ENCODE peak calls at places on chromosome 1, in eight cellular contexts. One of them, this sample, is unnamed.

GRCh38 chr1:1892079-1892762 is 1.3 kb upstream of the GNB1 start:
- DNase-seq in fibroblast of pulmonary artery: no peak
- DNase-seq in kidney: peak
- DNase-seq in mammary epithelial cell: no peak
- DNase-seq in CD8-positive, alpha-beta T cell: no peak
- DNase-seq in epithelial cell of esophagus: peak
- DNase-seq in ovary: no peak
- DNase-seq in body of pancreas: peak
- DNase-seq in this sample: no peak

GRCh38 chr1:107883562-107883961 is 81.4 kb downstream of the VAV3 start:
- DNase-seq in fibroblast of pulmonary artery: peak
- DNase-seq in kidney: no peak
- DNase-seq in mammary epithelial cell: no peak
- DNase-seq in CD8-positive, alpha-beta T cell: no peak
- DNase-seq in epithelial cell of esophagus: no peak
- DNase-seq in ovary: no peak
- DNase-seq in body of pancreas: no peak
- DNase-seq in this sample: no peak

GRCh38 chr1:24899581-24900485 is 30.2 kb downstream of the RUNX3 start:
- DNase-seq in fibroblast of pulmonary artery: no peak
- DNase-seq in kidney: peak
- DNase-seq in mammary epithelial cell: no peak
- DNase-seq in CD8-positive, alpha-beta T cell: no peak
- DNase-seq in epithelial cell of esophagus: no peak
- DNase-seq in ovary: no peak
- DNase-seq in body of pancreas: no peak
- DNase-seq in this sample: no peak

GRCh38 chr1:229260297-229260696 is 10.6 kb upstream of the RAB4A start:
- DNase-seq in fibroblast of pulmonary artery: no peak
- DNase-seq in kidney: no peak
- DNase-seq in mammary epithelial cell: no peak
- DNase-seq in CD8-positive, alpha-beta T cell: no peak
- DNase-seq in epithelial cell of esophagus: no peak
- DNase-seq in ovary: no peak
- DNase-seq in body of pancreas: no peak
- DNase-seq in this sample: no peak

GRCh38 chr1:205535866-205536758 is 31.6 kb downstream of the CDK18 start:
- DNase-seq in fibroblast of pulmonary artery: no peak
- DNase-seq in kidney: peak
- DNase-seq in mammary epithelial cell: no peak
- DNase-seq in CD8-positive, alpha-beta T cell: no peak
- DNase-seq in epithelial cell of esophagus: no peak
- DNase-seq in ovary: no peak
- DNase-seq in body of pancreas: no peak
- DNase-seq in this sample: no peak

GRCh38 chr1:228420968-228421826 is 4.5 kb upstream of the TRIM17 start:
- DNase-seq in fibroblast of pulmonary artery: no peak
- DNase-seq in kidney: no peak
- DNase-seq in mammary epithelial cell: peak
- DNase-seq in CD8-positive, alpha-beta T cell: no peak
- DNase-seq in epithelial cell of esophagus: no peak
- DNase-seq in ovary: no peak
- DNase-seq in body of pancreas: no peak
- DNase-seq in this sample: no peak

GRCh38 chr1:185144233-185144632 is 12.5 kb downstream of the TRMT1L start:
- DNase-seq in fibroblast of pulmonary artery: peak
- DNase-seq in kidney: no peak
- DNase-seq in mammary epithelial cell: peak
- DNase-seq in CD8-positive, alpha-beta T cell: no peak
- DNase-seq in epithelial cell of esophagus: peak
- DNase-seq in ovary: no peak
- DNase-seq in body of pancreas: no peak
- DNase-seq in this sample: peak

GRCh38 chr1:111736548-111737215 is 2.5 kb downstream of the INKA2 start:
- DNase-seq in fibroblast of pulmonary artery: peak
- DNase-seq in kidney: peak
- DNase-seq in mammary epithelial cell: no peak
- DNase-seq in CD8-positive, alpha-beta T cell: no peak
- DNase-seq in epithelial cell of esophagus: no peak
- DNase-seq in ovary: peak
- DNase-seq in body of pancreas: no peak
- DNase-seq in this sample: peak

GRCh38 chr1:240092301-240093119 is 827 bp downstream of the FMN2 start:
- DNase-seq in fibroblast of pulmonary artery: peak
- DNase-seq in kidney: peak
- DNase-seq in mammary epithelial cell: peak
- DNase-seq in CD8-positive, alpha-beta T cell: no peak
- DNase-seq in epithelial cell of esophagus: peak
- DNase-seq in ovary: peak
- DNase-seq in body of pancreas: peak
- DNase-seq in this sample: peak

GRCh38 chr1:3274972-3275371 is 179.5 kb upstream of the ARHGEF16 start:
- DNase-seq in fibroblast of pulmonary artery: no peak
- DNase-seq in kidney: no peak
- DNase-seq in mammary epithelial cell: no peak
- DNase-seq in CD8-positive, alpha-beta T cell: no peak
- DNase-seq in epithelial cell of esophagus: no peak
- DNase-seq in ovary: no peak
- DNase-seq in body of pancreas: peak
- DNase-seq in this sample: no peak

GRCh38 chr1:199758626-199759255 is 268.8 kb upstream of the NR5A2 start:
- DNase-seq in fibroblast of pulmonary artery: peak
- DNase-seq in kidney: no peak
- DNase-seq in mammary epithelial cell: peak
- DNase-seq in CD8-positive, alpha-beta T cell: no peak
- DNase-seq in epithelial cell of esophagus: no peak
- DNase-seq in ovary: no peak
- DNase-seq in body of pancreas: no peak
- DNase-seq in this sample: no peak

GRCh38 chr1:17441265-17441992 is 2.0 kb upstream of the RCC2 start:
- DNase-seq in fibroblast of pulmonary artery: peak
- DNase-seq in kidney: peak
- DNase-seq in mammary epithelial cell: peak
- DNase-seq in CD8-positive, alpha-beta T cell: no peak
- DNase-seq in epithelial cell of esophagus: peak
- DNase-seq in ovary: no peak
- DNase-seq in body of pancreas: no peak
- DNase-seq in this sample: peak

GRCh38 chr1:23868848-23869450 is 859 bp upstream of the FUCA1 start:
- DNase-seq in fibroblast of pulmonary artery: no peak
- DNase-seq in kidney: no peak
- DNase-seq in mammary epithelial cell: no peak
- DNase-seq in CD8-positive, alpha-beta T cell: no peak
- DNase-seq in epithelial cell of esophagus: no peak
- DNase-seq in ovary: no peak
- DNase-seq in body of pancreas: no peak
- DNase-seq in this sample: peak

GRCh38 chr1:182193908-182194550 is 132.5 kb upstream of the ZNF648 start:
- DNase-seq in fibroblast of pulmonary artery: no peak
- DNase-seq in kidney: no peak
- DNase-seq in mammary epithelial cell: peak
- DNase-seq in CD8-positive, alpha-beta T cell: no peak
- DNase-seq in epithelial cell of esophagus: peak
- DNase-seq in ovary: no peak
- DNase-seq in body of pancreas: peak
- DNase-seq in this sample: no peak

GRCh38 chr1:9384751-9385245 is 92.1 kb downstream of the SPSB1 start:
- DNase-seq in fibroblast of pulmonary artery: no peak
- DNase-seq in kidney: no peak
- DNase-seq in mammary epithelial cell: no peak
- DNase-seq in CD8-positive, alpha-beta T cell: no peak
- DNase-seq in epithelial cell of esophagus: no peak
- DNase-seq in ovary: no peak
- DNase-seq in body of pancreas: no peak
- DNase-seq in this sample: no peak
- TF ChIP-seq CTCF in fibroblast of pulmonary artery: no peak
- TF ChIP-seq CTCF in kidney: no peak
- TF ChIP-seq CTCF in mammary epithelial cell: no peak
- TF ChIP-seq CTCF in CD8-positive, alpha-beta T cell: no peak
- TF ChIP-seq CTCF in epithelial cell of esophagus: no peak
- TF ChIP-seq CTCF in ovary: no peak
- TF ChIP-seq CTCF in body of pancreas: no peak
- TF ChIP-seq CTCF in this sample: no peak

DNA sequence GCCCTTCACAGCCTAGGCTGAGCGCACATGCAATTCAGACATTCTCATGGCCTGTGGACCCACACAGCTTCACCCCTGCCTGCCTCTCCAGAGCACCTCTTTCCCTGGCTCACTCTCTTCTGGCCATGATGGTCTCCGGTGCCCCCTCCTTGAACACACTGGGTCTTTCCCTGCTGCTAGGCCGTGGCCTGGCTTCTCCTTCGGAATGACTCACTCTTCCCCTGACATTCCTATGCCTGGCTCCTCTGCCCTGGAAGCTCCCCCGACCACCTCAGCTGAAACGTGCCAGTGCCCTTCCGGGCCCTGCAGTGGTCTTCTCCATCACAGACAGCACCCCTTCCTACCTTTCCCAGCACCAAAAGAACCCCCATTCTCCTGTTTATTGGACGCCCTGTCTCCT is 28.3 kb downstream of the EPHA8 start:
- DNase-seq in fibroblast of pulmonary artery: no peak
- DNase-seq in kidney: no peak
- DNase-seq in mammary epithelial cell: no peak
- DNase-seq in CD8-positive, alpha-beta T cell: no peak
- DNase-seq in epithelial cell of esophagus: no peak
- DNase-seq in ovary: no peak
- DNase-seq in body of pancreas: no peak
- DNase-seq in this sample: no peak
- H3K4me3 ChIP-seq in fibroblast of pulmonary artery: no peak
- H3K4me3 ChIP-seq in kidney: no peak
- H3K4me3 ChIP-seq in mammary epithelial cell: no peak
- H3K4me3 ChIP-seq in CD8-positive, alpha-beta T cell: no peak
- H3K4me3 ChIP-seq in epithelial cell of esophagus: no peak
- H3K4me3 ChIP-seq in ovary: no peak
- H3K4me3 ChIP-seq in body of pancreas: no peak
- H3K4me3 ChIP-seq in this sample: no peak

DNA sequence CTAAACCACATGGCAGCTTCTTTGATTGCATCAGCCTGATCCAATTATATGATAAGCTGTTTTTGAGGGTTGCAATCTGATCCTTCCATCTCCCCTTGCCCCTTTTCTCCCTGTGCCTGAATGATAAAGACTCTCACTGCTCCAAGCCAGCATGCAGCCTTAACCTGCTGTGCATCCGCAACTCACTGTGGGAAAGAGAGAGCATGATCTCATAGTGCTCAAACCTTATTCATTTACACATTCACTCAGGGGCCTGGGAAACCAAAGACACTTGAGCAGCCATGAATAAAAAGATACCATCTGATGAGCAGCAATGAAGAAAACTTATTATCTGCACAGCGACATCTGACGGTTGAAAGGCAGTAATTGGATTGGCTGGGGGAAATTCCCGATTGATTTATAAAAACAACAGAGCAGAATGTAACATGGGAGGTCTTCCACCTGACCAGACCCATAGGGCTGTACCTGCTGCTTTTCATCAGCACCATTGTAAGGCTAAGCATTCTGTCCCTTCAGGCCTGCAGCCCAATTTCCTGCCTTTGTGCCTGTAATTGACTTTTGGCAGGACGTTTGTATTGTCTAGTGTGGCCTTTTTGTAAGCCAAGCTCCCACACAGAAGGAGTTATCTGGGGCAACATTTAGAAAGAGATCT is 62.5 kb downstream of the KIAA0040 start:
- DNase-seq in fibroblast of pulmonary artery: peak
- DNase-seq in kidney: no peak
- DNase-seq in mammary epithelial cell: no peak
- DNase-seq in CD8-positive, alpha-beta T cell: no peak
- DNase-seq in epithelial cell of esophagus: no peak
- DNase-seq in ovary: no peak
- DNase-seq in body of pancreas: no peak
- DNase-seq in this sample: peak
- TF ChIP-seq CTCF in fibroblast of pulmonary artery: no peak
- TF ChIP-seq CTCF in kidney: no peak
- TF ChIP-seq CTCF in mammary epithelial cell: no peak
- TF ChIP-seq CTCF in CD8-positive, alpha-beta T cell: no peak
- TF ChIP-seq CTCF in epithelial cell of esophagus: no peak
- TF ChIP-seq CTCF in ovary: no peak
- TF ChIP-seq CTCF in body of pancreas: no peak
- TF ChIP-seq CTCF in this sample: no peak

GRCh38 chr1:196607940-196608339 is 300 bp downstream of the KCNT2 start:
- DNase-seq in fibroblast of pulmonary artery: peak
- DNase-seq in kidney: no peak
- DNase-seq in mammary epithelial cell: no peak
- DNase-seq in CD8-positive, alpha-beta T cell: no peak
- DNase-seq in epithelial cell of esophagus: peak
- DNase-seq in ovary: no peak
- DNase-seq in body of pancreas: no peak
- DNase-seq in this sample: no peak

GRCh38 chr1:196611873-196612272 is 3.6 kb upstream of the KCNT2 start:
- DNase-seq in fibroblast of pulmonary artery: no peak
- DNase-seq in kidney: peak
- DNase-seq in mammary epithelial cell: no peak
- DNase-seq in CD8-positive, alpha-beta T cell: no peak
- DNase-seq in epithelial cell of esophagus: no peak
- DNase-seq in ovary: no peak
- DNase-seq in body of pancreas: no peak
- DNase-seq in this sample: no peak

GRCh38 chr1:196603651-196604050 is 4.6 kb downstream of the KCNT2 start:
- DNase-seq in fibroblast of pulmonary artery: no peak
- DNase-seq in kidney: no peak
- DNase-seq in mammary epithelial cell: no peak
- DNase-seq in CD8-positive, alpha-beta T cell: no peak
- DNase-seq in epithelial cell of esophagus: no peak
- DNase-seq in ovary: no peak
- DNase-seq in body of pancreas: no peak
- DNase-seq in this sample: no peak

GRCh38 chr1:196609114-196609737 is 986 bp upstream of the KCNT2 start:
- DNase-seq in fibroblast of pulmonary artery: no peak
- DNase-seq in kidney: peak
- DNase-seq in mammary epithelial cell: no peak
- DNase-seq in CD8-positive, alpha-beta T cell: no peak
- DNase-seq in epithelial cell of esophagus: peak
- DNase-seq in ovary: no peak
- DNase-seq in body of pancreas: peak
- DNase-seq in this sample: peak

DNA sequence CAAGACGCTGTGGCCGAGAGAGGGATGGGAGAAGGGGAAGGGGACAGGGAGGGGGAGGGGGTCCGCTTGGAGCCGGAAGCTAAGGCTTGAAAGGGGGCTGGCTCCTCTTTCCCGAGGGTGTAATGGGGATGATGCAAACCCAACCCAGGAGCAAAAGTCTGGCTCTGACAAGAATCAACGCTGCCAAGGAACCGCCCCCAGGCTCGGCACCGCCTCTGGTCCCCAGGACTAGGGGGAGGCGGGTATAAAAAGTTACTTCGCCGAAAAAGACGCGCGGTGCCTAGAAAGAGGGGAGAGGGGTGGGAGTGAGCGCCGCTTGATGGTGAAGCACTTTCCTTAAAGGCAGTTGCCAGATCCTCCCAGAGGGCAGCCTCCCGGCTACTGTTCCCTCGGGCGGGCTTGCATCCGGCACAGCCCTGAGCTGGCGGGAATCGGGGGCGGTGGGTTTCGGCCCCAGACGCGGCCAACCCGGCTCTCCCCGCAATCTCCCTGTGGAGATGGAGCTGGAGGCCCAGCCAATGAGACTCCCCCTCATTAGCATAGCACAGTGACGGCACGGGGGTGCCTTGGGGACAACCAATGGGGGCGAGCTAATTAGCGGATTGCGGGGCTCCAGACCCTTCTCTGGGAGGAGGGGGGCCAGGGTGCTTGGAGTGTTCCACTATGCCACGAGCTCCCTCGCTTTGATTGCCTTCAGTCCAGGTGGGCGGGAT is at the start of gene KCNT2:
- DNase-seq in fibroblast of pulmonary artery: peak
- DNase-seq in kidney: peak
- DNase-seq in mammary epithelial cell: no peak
- DNase-seq in CD8-positive, alpha-beta T cell: no peak
- DNase-seq in epithelial cell of esophagus: peak
- DNase-seq in ovary: peak
- DNase-seq in body of pancreas: peak
- DNase-seq in this sample: peak
- H3K4me3 ChIP-seq in fibroblast of pulmonary artery: peak
- H3K4me3 ChIP-seq in kidney: peak
- H3K4me3 ChIP-seq in mammary epithelial cell: no peak
- H3K4me3 ChIP-seq in CD8-positive, alpha-beta T cell: no peak
- H3K4me3 ChIP-seq in epithelial cell of esophagus: peak
- H3K4me3 ChIP-seq in ovary: peak
- H3K4me3 ChIP-seq in body of pancreas: no peak
- H3K4me3 ChIP-seq in this sample: peak

This sample was measured in cardiac fibroblast.